ENCODE peak calls at places on chromosome 16, in seven cellular contexts. C is HCT116; B is DND-41; O is CD8-positive, alpha-beta T cell; I is GM23248; F is kidney; G is CD8-positive, alpha-beta memory T cell. P is an unnamed sample. For H3K4me1, the result is how much of the 10 kb centered on the place peaks cover.

GRCh38 chr16:4884209-4884608 is 36.9 kb downstream of the UBN1 start:
- DNase-seq in O (no peak), I (no peak), G (no peak), F (no peak), C (no peak), B (no peak), P (no peak)

GRCh38 chr16:75266738-75267630 is 15.6 kb upstream of the BCAR1 start:
- DNase-seq in I (no peak), O (no peak), F (no peak), C (no peak), G (no peak), B (no peak), P (no peak)

GRCh38 chr16:53091508-53092211 is 36.9 kb downstream of the CHD9 start:
- DNase-seq in G (no peak), F (peak), C (no peak), I (peak), B (no peak), O (no peak), P (no peak)

GRCh38 chr16:20377181-20377580 is 24.7 kb upstream of the UMOD start:
- DNase-seq in I (no peak), C (no peak), O (no peak), G (no peak), B (no peak), F (no peak), P (no peak)

GRCh38 chr16:14358697-14359305 is 271.3 kb downstream of the PARN start:
- DNase-seq in B (no peak), I (no peak), F (peak), C (no peak), O (no peak), G (no peak), P (no peak)

GRCh38 chr16:11250091-11250785 is 5.8 kb downstream of the SOCS1 start:
- DNase-seq in F (peak), I (no peak), O (no peak), B (peak), C (no peak), G (no peak), P (no peak)

GRCh38 chr16:55559933-55560516 is 6.5 kb upstream of the CAPNS2 start:
- DNase-seq in G (no peak), B (no peak), O (no peak), I (no peak), F (no peak), C (no peak), P (no peak)

GRCh38 chr16:48194828-48195566 is 39.2 kb upstream of the ABCC12 start:
- DNase-seq in G (no peak), F (no peak), I (no peak), B (no peak), O (no peak), C (no peak), P (no peak)

GRCh38 chr16:73154063-73154870 is 106.3 kb upstream of the ZFHX3 start:
- DNase-seq in O (no peak), I (no peak), B (no peak), C (no peak), G (no peak), F (no peak), P (no peak)

GRCh38 chr16:84547539-84548058 is 43.1 kb upstream of the MEAK7 start:
- DNase-seq in F (no peak), B (no peak), C (no peak), G (no peak), I (no peak), O (no peak), P (no peak)

GRCh38 chr16:82506734-82507133 is 120.0 kb upstream of the CDH13 start:
- DNase-seq in I (peak), G (no peak), F (no peak), C (no peak), O (no peak), B (no peak), P (no peak)

GRCh38 chr16:642189-643049 is 791 bp downstream of the MCRIP2 start:
- DNase-seq in B (no peak), I (peak), C (no peak), F (no peak), G (no peak), O (no peak), P (peak)

GRCh38 chr16:67173323-67173722 is 3.0 kb downstream of the NOL3 start:
- DNase-seq in B (no peak), I (no peak), C (no peak), O (no peak), F (no peak), G (no peak), P (no peak)
- H3K4me1 ChIP-seq in B (under half), I (under half), C (half or more), O (under half), F (under half), G (under half), P (under half)

DNA sequence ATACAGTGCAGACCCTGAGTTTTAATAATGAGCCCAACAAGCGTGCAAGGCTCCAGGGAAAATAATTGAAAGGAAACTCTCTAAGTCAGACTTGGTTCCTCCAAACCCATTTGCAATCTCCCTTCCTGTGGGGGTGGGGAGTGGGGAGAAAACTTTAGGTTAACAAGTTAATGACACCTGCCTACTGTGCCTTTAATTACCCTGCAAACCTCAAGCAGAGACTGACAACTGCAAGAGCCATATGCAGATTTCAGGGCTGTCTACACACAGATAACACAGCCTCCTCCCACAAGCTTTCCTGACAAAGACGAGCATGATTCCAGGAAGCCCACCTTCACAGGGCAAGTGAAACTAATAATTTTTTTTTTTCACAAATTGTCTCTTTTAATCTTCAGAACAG is 359.3 kb downstream of the HS3ST4 start:
- DNase-seq in F (no peak), O (no peak), B (no peak), I (no peak), G (no peak), C (no peak), P (no peak)
- H3K4me3 ChIP-seq in F (no peak), O (no peak), B (no peak), I (no peak), G (no peak), C (no peak), P (no peak)

DNA sequence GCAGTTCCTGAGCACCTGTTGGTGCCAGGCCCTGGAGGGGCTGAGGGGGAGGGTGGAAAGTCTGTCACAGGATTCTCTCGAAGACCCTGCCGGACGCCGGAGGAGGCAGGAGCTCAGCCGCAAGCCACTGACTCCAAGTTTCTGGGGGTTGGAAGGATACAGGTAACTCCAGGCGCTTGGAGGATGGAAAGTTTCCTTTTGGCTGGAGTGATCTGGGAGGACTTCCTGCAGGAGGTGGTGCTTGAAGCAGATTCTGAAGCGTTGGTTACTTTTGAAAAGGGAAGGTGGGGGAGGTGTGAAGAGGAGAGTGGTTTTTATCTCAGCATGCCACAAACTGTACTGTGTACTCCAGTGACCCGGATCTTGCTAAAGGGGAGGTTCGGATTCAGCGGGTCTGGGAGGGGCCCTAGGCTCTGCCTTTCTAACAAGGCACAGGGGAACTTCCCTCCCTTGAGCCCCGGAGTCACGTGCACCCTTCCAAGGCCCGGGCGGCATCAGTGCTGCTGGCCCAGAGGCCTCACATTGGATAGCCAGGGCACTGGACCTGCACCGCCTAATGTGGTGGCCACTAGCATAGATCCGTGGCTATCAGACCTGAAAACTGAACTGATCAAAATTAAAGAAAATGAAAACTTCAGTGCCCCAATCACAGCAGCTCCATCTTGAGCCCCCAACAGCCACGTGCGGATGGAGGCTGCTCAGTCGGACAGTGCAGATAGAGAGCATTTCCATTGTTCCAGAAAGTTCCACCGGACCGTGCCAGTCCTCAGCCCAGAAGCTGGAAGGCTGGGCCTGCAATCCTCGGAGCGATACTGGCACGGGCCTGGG is 42.2 kb upstream of the GSE1 start:
- DNase-seq in O (peak), I (no peak), C (no peak), G (peak), F (no peak), B (peak), P (no peak)
- H3K4me1 ChIP-seq in O (half or more), I (under half), C (under half), G (half or more), F (half or more), B (under half), P (under half)

GRCh38 chr16:24730914-24731313 is 1.5 kb downstream of the TNRC6A start:
- DNase-seq in B (no peak), I (no peak), O (no peak), F (no peak), G (no peak), C (no peak), P (no peak)
- H3K4me3 ChIP-seq in B (peak), I (peak), O (peak), F (peak), G (peak), C (peak), P (peak)

DNA sequence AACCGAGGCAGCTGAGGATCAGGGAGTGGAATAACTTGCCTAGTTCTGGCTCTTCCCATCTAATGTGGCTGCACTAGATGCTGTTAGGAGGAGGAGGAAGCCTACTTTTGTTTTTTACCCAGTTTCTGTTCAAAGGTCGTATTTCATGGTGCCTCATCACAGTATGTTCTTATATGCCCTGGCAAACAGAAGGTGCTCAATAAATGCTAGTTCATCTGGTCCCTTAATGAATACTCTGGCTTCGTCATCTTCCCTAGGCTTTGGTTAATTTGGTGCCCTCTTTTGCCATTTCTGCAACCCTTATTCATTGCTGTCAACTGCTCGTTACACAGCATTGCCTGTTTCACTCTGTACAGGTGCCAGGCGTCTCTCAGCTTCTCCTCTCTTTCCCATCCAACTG is 151.7 kb downstream of the WWOX start:
- DNase-seq in F (no peak), I (no peak), B (no peak), O (no peak), G (no peak), C (no peak), P (no peak)
- H3K4me1 ChIP-seq in F (under half), I (under half), B (under half), O (under half), G (under half), C (under half), P (under half)

GRCh38 chr16:69130461-69130860 is 1.9 kb downstream of the CHTF8 start:
- DNase-seq in B (no peak), F (no peak), C (no peak), O (no peak), G (no peak), I (no peak), P (no peak)

GRCh38 chr16:69131749-69132423 is 502 bp downstream of the CHTF8 start:
- DNase-seq in O (no peak), F (peak), G (peak), I (peak), C (no peak), B (peak), P (peak)

GRCh38 chr16:69132424-69133252 is at the start of the genes CHTF8 and UTP4:
- DNase-seq in B (peak), F (peak), O (peak), G (peak), I (peak), C (peak), P (peak)

GRCh38 chr16:69131167-69131748 is 1.1 kb downstream of the CHTF8 start:
- DNase-seq in C (no peak), F (peak), O (no peak), G (no peak), I (peak), B (peak), P (no peak)

GRCh38 chr16:69133555-69133954 is 1.1 kb downstream of the UTP4 start:
- DNase-seq in F (no peak), G (no peak), C (no peak), B (no peak), O (no peak), I (no peak), P (no peak)
- H3K4me3 ChIP-seq in F (peak), G (peak), C (peak), B (peak), O (peak), I (peak), P (peak)

GRCh38 chr16:77682586-77682985 is 39.7 kb upstream of the NUDT7 start:
- DNase-seq in I (no peak), F (no peak), B (no peak), O (no peak), C (no peak), G (no peak), P (no peak)
- H3K4me1 ChIP-seq in I (under half), F (under half), B (under half), O (under half), C (under half), G (under half), P (under half)

P was measured in Caco-2.